ENCODE peak calls at places on chromosomes 6 and 20, in four cellular contexts. Z, S, I and G are unnamed samples.

GRCh38 chr6:139020689-139021088 is 7.9 kb upstream of the ABRACL start:
- DNase-seq in Z (no peak), S (no peak), I (no peak), G (no peak)

GRCh38 chr6:31005249-31006020 is 4.8 kb upstream of the MUC22 start:
- DNase-seq in Z (no peak), S (no peak), I (no peak), G (no peak)

GRCh38 chr6:33623895-33624381 is 2.8 kb downstream of the ITPR3 start:
- DNase-seq in Z (no peak), S (no peak), I (no peak), G (no peak)

GRCh38 chr6:151659212-151659611 is 148.3 kb upstream of the ESR1 start:
- DNase-seq in Z (no peak), S (no peak), I (no peak), G (no peak)

GRCh38 chr6:81996414-81996813 is 243.9 kb upstream of the TENT5A start:
- DNase-seq in Z (no peak), S (no peak), I (peak; percentile 63), G (no peak)

GRCh38 chr20:50546729-50547314 is 36.6 kb downstream of the PTPN1 start:
- DNase-seq in Z (no peak), S (no peak), I (no peak), G (no peak)

GRCh38 chr6:162068340-162068739 is 659.2 kb downstream of the PRKN start:
- DNase-seq in Z (no peak), S (no peak), I (no peak), G (no peak)

GRCh38 chr6:107819976-107820551 is 4.0 kb downstream of the SCML4 start:
- DNase-seq in Z (no peak), S (peak; percentile 38), I (peak; percentile 5), G (peak; percentile 12)

GRCh38 chr6:13331516-13332348 is 3.4 kb upstream of the TBC1D7 start:
- DNase-seq in Z (no peak), S (peak; percentile 38), I (peak; percentile 46), G (peak; percentile 12)

GRCh38 chr6:34630040-34630439 is 66.5 kb downstream of the ILRUN start:
- DNase-seq in Z (no peak), S (no peak), I (peak; percentile 90), G (no peak)

GRCh38 chr20:59455392-59456341 is 148.7 kb upstream of the PHACTR3 start:
- DNase-seq in Z (no peak), S (peak; percentile 1), I (peak; percentile 21), G (peak; percentile 48)

GRCh38 chr20:32116079-32116521 is 6.6 kb downstream of the TM9SF4 start:
- DNase-seq in Z (no peak), S (no peak), I (no peak), G (no peak)

GRCh38 chr20:52754366-52754765 is 217.8 kb upstream of the TSHZ2 start:
- DNase-seq in Z (no peak), S (no peak), I (no peak), G (no peak)

GRCh38 chr6:3759656-3760245 is 8.2 kb upstream of the PXDC1 start:
- DNase-seq in Z (no peak), S (no peak), I (peak; percentile 56), G (no peak)

GRCh38 chr6:161217631-161218030 is 56.2 kb downstream of the AGPAT4 start:
- DNase-seq in Z (no peak), S (no peak), I (no peak), G (no peak)

GRCh38 chr6:27312146-27312949 is at the start of gene POM121L2:
- DNase-seq in Z (peak; percentile 22), S (peak; percentile 68), I (peak; percentile 59), G (peak; percentile 73)

GRCh38 chr20:1811621-1812498 is 83.3 kb upstream of the SIRPA start:
- DNase-seq in Z (no peak), S (no peak), I (no peak), G (no peak)

GRCh38 chr6:167089243-167090142 is 33.4 kb upstream of the CCR6 start:
- DNase-seq in Z (no peak), S (no peak), I (no peak), G (no peak)

GRCh38 chr20:47501117-47501482 is 587 bp upstream of the NCOA3 start:
- DNase-seq in Z (no peak), S (no peak), I (no peak), G (no peak)

GRCh38 chr20:42093542-42094440 is 475.6 kb upstream of the CHD6 start:
- DNase-seq in Z (no peak), S (no peak), I (no peak), G (no peak)

GRCh38 chr6:95095855-95096254 is 481.5 kb upstream of the MANEA start:
- DNase-seq in Z (no peak), S (no peak), I (no peak), G (no peak)

GRCh38 chr20:10579942-10580341 is 93.9 kb downstream of the JAG1 start:
- DNase-seq in Z (no peak), S (no peak), I (no peak), G (no peak)

GRCh38 chr6:149094934-149095341 is 222.6 kb upstream of the TAB2 start:
- DNase-seq in Z (no peak), S (no peak), I (peak; percentile 54), G (no peak)

GRCh38 chr6:44630125-44631028 is 242.9 kb downstream of the CDC5L start:
- DNase-seq in Z (no peak), S (peak; percentile 15), I (peak; percentile 86), G (peak; percentile 13)